ENCODE peak calls at places on chromosomes 1 and 21, in seven cellular contexts. One of them, this sample, is unnamed. For H3K4me1, the result is how much of the 10 kb centered on the place peaks cover.

GRCh38 chr1:110135268-110136065 is 14.8 kb upstream of the SLC6A17 start:
- DNase-seq in stomach: peak
- DNase-seq in transverse colon: no peak
- DNase-seq in endothelial cell of umbilical vein: no peak
- DNase-seq in GM12878: no peak
- DNase-seq in Panc1: no peak
- DNase-seq in GM23338: no peak
- DNase-seq in this sample: no peak

GRCh38 chr1:31944205-31945089 is 6.3 kb upstream of the PTP4A2 start:
- DNase-seq in Panc1: no peak
- DNase-seq in stomach: peak
- DNase-seq in GM12878: peak
- DNase-seq in GM23338: peak
- DNase-seq in transverse colon: peak
- DNase-seq in endothelial cell of umbilical vein: peak
- DNase-seq in this sample: peak

GRCh38 chr1:208950206-208950605 is 633.3 kb upstream of the CAMK1G start:
- DNase-seq in GM12878: no peak
- DNase-seq in transverse colon: no peak
- DNase-seq in GM23338: no peak
- DNase-seq in Panc1: no peak
- DNase-seq in stomach: no peak
- DNase-seq in endothelial cell of umbilical vein: no peak
- DNase-seq in this sample: no peak

GRCh38 chr1:9291914-9292360 is 757 bp upstream of the SPSB1 start:
- DNase-seq in Panc1: no peak
- DNase-seq in stomach: peak
- DNase-seq in GM12878: no peak
- DNase-seq in transverse colon: peak
- DNase-seq in endothelial cell of umbilical vein: peak
- DNase-seq in GM23338: peak
- DNase-seq in this sample: peak

GRCh38 chr1:27031235-27032118 is 18.8 kb upstream of the TENT5B start:
- DNase-seq in GM12878: no peak
- DNase-seq in Panc1: no peak
- DNase-seq in GM23338: peak
- DNase-seq in endothelial cell of umbilical vein: peak
- DNase-seq in transverse colon: peak
- DNase-seq in stomach: peak
- DNase-seq in this sample: peak

GRCh38 chr1:230875370-230875769 is 7.0 kb upstream of the C1orf198 start:
- DNase-seq in stomach: no peak
- DNase-seq in GM12878: no peak
- DNase-seq in transverse colon: no peak
- DNase-seq in Panc1: no peak
- DNase-seq in GM23338: no peak
- DNase-seq in endothelial cell of umbilical vein: no peak
- DNase-seq in this sample: no peak

GRCh38 chr21:42848932-42849758 is 30.2 kb downstream of the WDR4 start:
- DNase-seq in GM23338: no peak
- DNase-seq in stomach: no peak
- DNase-seq in transverse colon: no peak
- DNase-seq in GM12878: no peak
- DNase-seq in Panc1: no peak
- DNase-seq in endothelial cell of umbilical vein: no peak
- DNase-seq in this sample: no peak

GRCh38 chr1:227884370-227885134 is 63.2 kb downstream of the WNT9A start:
- DNase-seq in stomach: peak
- DNase-seq in Panc1: no peak
- DNase-seq in endothelial cell of umbilical vein: no peak
- DNase-seq in transverse colon: no peak
- DNase-seq in GM12878: no peak
- DNase-seq in GM23338: no peak
- DNase-seq in this sample: peak

GRCh38 chr1:9909222-9910046 is 635 bp downstream of the CTNNBIP1 start:
- DNase-seq in stomach: peak
- DNase-seq in transverse colon: peak
- DNase-seq in Panc1: no peak
- DNase-seq in endothelial cell of umbilical vein: peak
- DNase-seq in GM12878: no peak
- DNase-seq in GM23338: peak
- DNase-seq in this sample: peak

GRCh38 chr1:204320413-204320812 is 39.3 kb downstream of the PLEKHA6 start:
- DNase-seq in GM23338: no peak
- DNase-seq in GM12878: no peak
- DNase-seq in endothelial cell of umbilical vein: no peak
- DNase-seq in Panc1: no peak
- DNase-seq in transverse colon: no peak
- DNase-seq in stomach: no peak
- DNase-seq in this sample: no peak

GRCh38 chr1:178011101-178011828 is 41.4 kb upstream of the SEC16B start:
- DNase-seq in GM23338: peak
- DNase-seq in GM12878: no peak
- DNase-seq in endothelial cell of umbilical vein: peak
- DNase-seq in stomach: no peak
- DNase-seq in transverse colon: no peak
- DNase-seq in Panc1: peak
- DNase-seq in this sample: no peak

GRCh38 chr1:226309398-226310122 is 596 bp upstream of the LIN9 start:
- DNase-seq in transverse colon: no peak
- DNase-seq in Panc1: no peak
- DNase-seq in endothelial cell of umbilical vein: no peak
- DNase-seq in stomach: no peak
- DNase-seq in GM12878: no peak
- DNase-seq in GM23338: peak
- DNase-seq in this sample: peak

GRCh38 chr1:5287178-5288155 is 633.1 kb downstream of the AJAP1 start:
- DNase-seq in stomach: no peak
- DNase-seq in GM12878: no peak
- DNase-seq in transverse colon: no peak
- DNase-seq in endothelial cell of umbilical vein: no peak
- DNase-seq in GM23338: no peak
- DNase-seq in Panc1: no peak
- DNase-seq in this sample: no peak

GRCh38 chr1:5286244-5286643 is 631.8 kb downstream of the AJAP1 start:
- DNase-seq in transverse colon: no peak
- DNase-seq in Panc1: no peak
- DNase-seq in endothelial cell of umbilical vein: no peak
- DNase-seq in GM12878: no peak
- DNase-seq in GM23338: peak
- DNase-seq in stomach: no peak
- DNase-seq in this sample: no peak
- TF ChIP-seq CTCF in transverse colon: no peak
- TF ChIP-seq CTCF in Panc1: peak
- TF ChIP-seq CTCF in endothelial cell of umbilical vein: no peak
- TF ChIP-seq CTCF in GM12878: no peak
- TF ChIP-seq CTCF in GM23338: no peak
- TF ChIP-seq CTCF in stomach: no peak
- TF ChIP-seq CTCF in this sample: no peak

GRCh38 chr1:28666806-28667205 is 1.8 kb upstream of the GMEB1 start:
- DNase-seq in Panc1: no peak
- DNase-seq in transverse colon: no peak
- DNase-seq in endothelial cell of umbilical vein: no peak
- DNase-seq in GM12878: no peak
- DNase-seq in stomach: no peak
- DNase-seq in GM23338: no peak
- DNase-seq in this sample: no peak

GRCh38 chr1:28668956-28669719 is 554 bp downstream of the GMEB1 start:
- DNase-seq in GM23338: peak
- DNase-seq in Panc1: no peak
- DNase-seq in transverse colon: peak
- DNase-seq in GM12878: no peak
- DNase-seq in endothelial cell of umbilical vein: peak
- DNase-seq in stomach: peak
- DNase-seq in this sample: peak

GRCh38 chr1:28663871-28664470 is 4.6 kb upstream of the GMEB1 start:
- DNase-seq in stomach: no peak
- DNase-seq in transverse colon: no peak
- DNase-seq in endothelial cell of umbilical vein: no peak
- DNase-seq in GM23338: peak
- DNase-seq in GM12878: no peak
- DNase-seq in Panc1: no peak
- DNase-seq in this sample: no peak

GRCh38 chr1:28671254-28671780 is 2.7 kb downstream of the GMEB1 start:
- DNase-seq in GM23338: no peak
- DNase-seq in GM12878: no peak
- DNase-seq in transverse colon: no peak
- DNase-seq in Panc1: no peak
- DNase-seq in endothelial cell of umbilical vein: no peak
- DNase-seq in stomach: no peak
- DNase-seq in this sample: no peak

DNA sequence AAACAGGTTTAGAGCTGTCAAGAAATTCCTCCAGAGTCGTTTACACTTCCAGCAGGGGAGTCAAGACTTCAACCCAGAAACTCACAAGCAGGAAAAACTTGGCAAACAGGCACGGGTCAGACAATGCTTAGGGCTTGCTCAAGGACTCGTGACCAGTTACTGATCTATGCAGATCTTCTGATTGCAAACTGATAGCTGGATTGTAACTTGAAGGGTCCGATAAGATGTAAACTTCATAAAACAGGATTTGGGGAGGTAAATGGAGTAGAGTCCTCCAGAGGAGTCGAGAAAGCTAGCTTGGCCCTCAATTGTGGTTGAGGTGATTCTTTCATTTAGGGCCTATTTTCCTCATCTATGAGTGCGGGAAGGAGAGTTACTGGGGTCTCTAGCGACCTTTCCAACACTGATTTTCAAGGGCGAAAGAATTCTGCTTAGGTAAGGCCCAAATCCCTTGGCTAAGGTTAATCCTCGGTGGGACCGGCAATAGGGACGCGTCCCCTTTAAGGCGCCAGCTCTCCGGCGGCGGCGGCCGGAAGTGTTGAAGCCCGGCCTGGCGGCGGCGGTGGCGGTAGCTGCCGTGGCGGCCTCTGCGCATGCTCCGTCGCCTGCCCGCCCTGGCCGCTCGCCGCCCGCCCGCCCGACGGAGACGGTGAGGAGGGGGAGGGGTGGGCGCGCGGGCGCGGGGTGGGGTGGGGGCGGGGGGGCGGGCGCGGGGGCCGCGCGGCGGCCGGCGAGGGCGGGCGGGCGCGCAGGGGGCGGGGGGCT is at the start of gene GMEB1:
- DNase-seq in endothelial cell of umbilical vein: peak
- DNase-seq in stomach: peak
- DNase-seq in transverse colon: peak
- DNase-seq in GM23338: peak
- DNase-seq in GM12878: peak
- DNase-seq in Panc1: peak
- DNase-seq in this sample: peak
- TF ChIP-seq POLR2AphosphoS5 in endothelial cell of umbilical vein: no peak
- TF ChIP-seq POLR2AphosphoS5 in stomach: peak
- TF ChIP-seq POLR2AphosphoS5 in transverse colon: no peak
- TF ChIP-seq POLR2AphosphoS5 in GM23338: no peak
- TF ChIP-seq POLR2AphosphoS5 in GM12878: peak
- TF ChIP-seq POLR2AphosphoS5 in Panc1: no peak
- TF ChIP-seq POLR2AphosphoS5 in this sample: no peak

DNA sequence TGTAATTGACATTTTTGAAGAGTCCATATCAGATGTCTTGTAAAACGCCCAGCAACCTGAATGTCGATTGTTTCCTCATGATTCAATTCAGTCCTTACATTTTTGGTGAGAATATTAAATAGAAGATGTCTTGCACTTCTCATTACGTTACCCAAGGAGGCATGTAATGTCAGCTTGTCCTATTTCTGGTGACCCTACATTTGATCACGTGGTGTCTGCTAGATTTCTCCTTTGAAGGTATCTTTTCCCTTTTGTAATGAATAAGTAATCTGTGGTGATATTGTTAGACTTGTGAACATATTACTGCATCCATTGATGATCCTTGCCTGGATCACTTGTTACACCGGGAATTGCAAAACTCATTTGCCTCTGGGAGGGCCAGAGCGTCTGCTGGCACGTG is 87.6 kb upstream of the DISP3 start:
- DNase-seq in Panc1: no peak
- DNase-seq in transverse colon: no peak
- DNase-seq in endothelial cell of umbilical vein: no peak
- DNase-seq in stomach: no peak
- DNase-seq in GM12878: no peak
- DNase-seq in GM23338: no peak
- DNase-seq in this sample: no peak
- H3K4me1 ChIP-seq in Panc1: under half
- H3K4me1 ChIP-seq in transverse colon: under half
- H3K4me1 ChIP-seq in endothelial cell of umbilical vein: under half
- H3K4me1 ChIP-seq in stomach: under half
- H3K4me1 ChIP-seq in GM12878: under half
- H3K4me1 ChIP-seq in GM23338: under half
- H3K4me1 ChIP-seq in this sample: under half

GRCh38 chr1:161115132-161115711 is 2.6 kb downstream of the PFDN2 start:
- DNase-seq in stomach: no peak
- DNase-seq in endothelial cell of umbilical vein: peak
- DNase-seq in GM12878: no peak
- DNase-seq in transverse colon: no peak
- DNase-seq in GM23338: no peak
- DNase-seq in Panc1: peak
- DNase-seq in this sample: no peak

GRCh38 chr1:161121042-161121441 is 3.1 kb downstream of the NIT1 start:
- DNase-seq in Panc1: no peak
- DNase-seq in GM23338: no peak
- DNase-seq in transverse colon: no peak
- DNase-seq in endothelial cell of umbilical vein: no peak
- DNase-seq in GM12878: no peak
- DNase-seq in stomach: no peak
- DNase-seq in this sample: no peak

GRCh38 chr1:161119379-161120061 is 1.6 kb downstream of the NIT1 start:
- DNase-seq in transverse colon: peak
- DNase-seq in GM12878: no peak
- DNase-seq in stomach: no peak
- DNase-seq in GM23338: peak
- DNase-seq in Panc1: no peak
- DNase-seq in endothelial cell of umbilical vein: peak
- DNase-seq in this sample: peak

GRCh38 chr1:161119017-161119378 is 1.1 kb downstream of the NIT1 start:
- DNase-seq in stomach: peak
- DNase-seq in transverse colon: peak
- DNase-seq in GM12878: no peak
- DNase-seq in endothelial cell of umbilical vein: no peak
- DNase-seq in Panc1: no peak
- DNase-seq in GM23338: peak
- DNase-seq in this sample: peak

DNA sequence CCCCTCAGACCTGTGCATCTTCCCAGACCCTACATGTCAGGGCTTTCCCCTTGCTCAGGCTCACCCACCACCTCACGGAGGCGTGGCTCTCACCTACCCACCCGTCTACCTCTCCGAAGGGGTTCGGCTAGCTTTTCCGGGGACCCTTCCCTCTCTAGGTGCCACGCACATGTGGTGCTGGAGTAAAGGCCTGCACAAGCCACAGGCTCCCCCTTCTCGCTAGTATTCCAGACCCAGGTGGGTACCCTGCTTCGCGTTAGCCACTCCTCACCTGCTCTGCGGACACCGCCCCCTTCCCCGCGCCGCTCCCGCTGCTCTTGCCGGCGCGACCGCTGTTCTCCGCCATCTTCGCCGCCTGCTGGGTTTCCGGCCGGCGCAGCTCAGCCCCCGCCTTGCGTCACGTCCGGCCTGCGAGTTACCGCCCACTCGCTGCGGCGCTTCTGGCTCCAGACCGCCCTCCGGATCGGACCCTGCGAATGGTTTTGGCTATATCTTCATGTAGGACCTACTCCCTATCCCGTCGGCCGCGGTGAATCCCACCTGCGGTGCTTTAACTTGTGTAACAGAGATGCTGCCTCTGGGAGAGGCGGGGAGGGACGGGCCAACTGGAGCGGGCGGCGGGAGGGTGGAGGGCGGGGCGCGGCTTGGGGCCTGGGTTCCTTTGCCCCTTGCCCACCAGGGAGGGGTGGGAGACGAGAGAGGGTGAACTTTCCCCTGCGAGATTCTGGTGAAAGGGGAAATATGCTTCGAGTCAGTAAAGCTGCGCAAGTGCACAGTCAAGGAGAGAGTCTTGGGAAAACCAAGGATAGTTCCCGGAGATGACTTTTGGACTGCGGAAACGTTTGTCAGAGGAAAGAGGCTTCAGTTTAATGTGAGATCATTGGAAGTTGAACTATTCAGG is at the start of the genes NIT1 and PFDN2:
- DNase-seq in endothelial cell of umbilical vein: peak
- DNase-seq in GM23338: peak
- DNase-seq in GM12878: peak
- DNase-seq in stomach: peak
- DNase-seq in transverse colon: peak
- DNase-seq in Panc1: no peak
- DNase-seq in this sample: peak
- TF ChIP-seq CTCF in endothelial cell of umbilical vein: no peak
- TF ChIP-seq CTCF in GM23338: no peak
- TF ChIP-seq CTCF in GM12878: no peak
- TF ChIP-seq CTCF in stomach: no peak
- TF ChIP-seq CTCF in transverse colon: no peak
- TF ChIP-seq CTCF in Panc1: no peak
- TF ChIP-seq CTCF in this sample: no peak